ENCODE peak calls at places on chromosome 12, in ten cellular contexts. W is A549, Z is HFF-Myc, C is brain microvascular endothelial cell, N is foreskin fibroblast, J is cardiac fibroblast, F is choroid plexus epithelial cell, M is HepG2, G is psoas muscle, L is fibroblast of mammary gland. K is an unnamed sample.

GRCh38 chr12:131863711-131864396 is 30.6 kb upstream of the ULK1 start:
- DNase-seq in Z (no peak), L (no peak), W (peak; percentile 53), M (no peak), C (no peak), J (no peak), G (no peak), N (no peak), F (no peak), K (no peak)

GRCh38 chr12:53701518-53702264 is 25.6 kb downstream of the CALCOCO1 start:
- DNase-seq in L (peak; percentile 72), G (peak; percentile 90), F (peak; percentile 83), W (peak; percentile 76), C (peak; percentile 77), J (peak; percentile 82), Z (peak; percentile 27), M (peak; percentile 43), N (peak; percentile 65), K (no peak)

GRCh38 chr12:103626498-103626897 is 39.4 kb downstream of the STAB2 start:
- DNase-seq in M (peak; percentile 24), W (peak; percentile 88), C (no peak), F (no peak), L (peak; percentile 44), Z (no peak), G (peak; percentile 77), N (peak; percentile 28), J (peak; percentile 47), K (peak; percentile 27)

GRCh38 chr12:116657921-116658495 is 79.9 kb downstream of the SPRING1 start:
- DNase-seq in C (no peak), Z (no peak), W (no peak), J (no peak), G (no peak), N (no peak), M (no peak), L (no peak), F (no peak), K (no peak)

GRCh38 chr12:50620050-50620974 is 115.5 kb downstream of the DIP2B start:
- DNase-seq in C (peak; percentile 94), J (peak; percentile 89), N (peak; percentile 79), M (no peak), F (peak; percentile 92), W (peak; percentile 39), G (no peak), Z (peak; percentile 61), L (peak; percentile 88), K (no peak)

GRCh38 chr12:86914716-86915115 is 658.5 kb upstream of the MGAT4C start:
- DNase-seq in F (peak; percentile 85), G (no peak), Z (peak; percentile 1), N (no peak), J (peak; percentile 65), W (peak; percentile 56), M (peak; percentile 1), C (peak; percentile 34), L (peak; percentile 52), K (peak; percentile 9)

GRCh38 chr12:124745891-124746570 is 117.6 kb downstream of the SCARB1 start:
- DNase-seq in L (peak; percentile 96), W (peak; percentile 95), Z (peak; percentile 81), F (peak; percentile 90), G (peak; percentile 96), C (peak; percentile 84), N (peak; percentile 95), M (peak; percentile 93), J (peak; percentile 93), K (peak; percentile 92)

GRCh38 chr12:71240941-71241340 is 83.1 kb upstream of the TSPAN8 start:
- DNase-seq in J (no peak), C (no peak), M (no peak), L (no peak), N (no peak), G (no peak), Z (no peak), W (no peak), F (no peak), K (no peak)

GRCh38 chr12:18224745-18225144 is 36.6 kb upstream of the PIK3C2G start:
- DNase-seq in G (no peak), J (peak; percentile 68), N (no peak), L (peak; percentile 57), Z (no peak), F (peak; percentile 77), W (peak; percentile 36), M (peak; percentile 21), C (no peak), K (peak; percentile 26)

GRCh38 chr12:120006248-120006975 is 17.4 kb downstream of the BICDL1 start:
- DNase-seq in C (no peak), F (no peak), Z (no peak), N (no peak), L (no peak), G (no peak), M (no peak), W (no peak), J (no peak), K (no peak)

GRCh38 chr12:13033266-13033875 is 10.8 kb upstream of the FAM234B start:
- DNase-seq in W (no peak), C (no peak), M (no peak), N (no peak), G (no peak), J (peak; percentile 66), L (peak; percentile 64), Z (no peak), F (no peak), K (no peak)

GRCh38 chr12:104659058-104659457 is 202.3 kb downstream of the CHST11 start:
- DNase-seq in F (no peak), N (no peak), J (no peak), G (no peak), C (no peak), W (no peak), M (no peak), L (no peak), Z (no peak), K (no peak)

GRCh38 chr12:56120158-56120846 is 2.2 kb downstream of the ZC3H10 start:
- DNase-seq in J (peak; percentile 24), F (peak; percentile 16), C (no peak), Z (no peak), L (peak; percentile 34), G (no peak), N (no peak), M (no peak), W (no peak), K (no peak)
- H3K4me3 ChIP-seq in J (no peak overlapping the region), F (no peak overlapping the region), C (no peak overlapping the region), Z (no peak overlapping the region), L (no peak overlapping the region), G (peak overlapping the region; percentile 81), N (no peak overlapping the region), M (no peak overlapping the region), W (no peak overlapping the region), K (no peak overlapping the region)

GRCh38 chr12:33942172-33942571 is 80.1 kb upstream of the ALG10 start:
- DNase-seq in L (no peak), M (no peak), F (no peak), Z (no peak), N (no peak), G (no peak), J (no peak), C (no peak), W (no peak), K (no peak)
- TF ChIP-seq CTCF in L (no peak), M (no peak), F (no peak), Z (no peak), N (no peak), G (no peak), J (no peak), C (no peak), W (no peak), K (peak; percentile 16)

GRCh38 chr12:130350715-130351114 is 13.0 kb downstream of the PIWIL1 start:
- DNase-seq in C (no peak), W (no peak), G (no peak), M (no peak), Z (no peak), J (no peak), N (no peak), L (no peak), F (no peak), K (no peak)
- H3K4me3 ChIP-seq in C (no peak overlapping the region), W (no peak overlapping the region), G (no peak overlapping the region), M (no peak overlapping the region), Z (no peak overlapping the region), J (no peak overlapping the region), N (no peak overlapping the region), L (no peak overlapping the region), F (no peak overlapping the region), K (no peak overlapping the region)

GRCh38 chr12:52083638-52083996 is 4.1 kb downstream of the SMIM41 start:
- DNase-seq in M (no peak), C (no peak), J (no peak), L (no peak), N (no peak), W (no peak), G (no peak), F (no peak), Z (no peak), K (no peak)
- TF ChIP-seq CTCF in M (no peak), C (no peak), J (no peak), L (no peak), N (no peak), W (no peak), G (no peak), F (no peak), Z (no peak), K (no peak)

GRCh38 chr12:16788888-16789790 is 183.2 kb upstream of the LMO3 start:
- DNase-seq in J (no peak), W (no peak), N (no peak), L (no peak), F (no peak), G (no peak), Z (no peak), M (no peak), C (no peak), K (no peak)
- H3K4me3 ChIP-seq in J (no peak overlapping the region), W (no peak overlapping the region), N (no peak overlapping the region), L (no peak overlapping the region), F (no peak overlapping the region), G (no peak overlapping the region), Z (no peak overlapping the region), M (no peak overlapping the region), C (no peak overlapping the region), K (no peak overlapping the region)

GRCh38 chr12:11347810-11348209 is 37.6 kb upstream of the PRB4 start:
- DNase-seq in C (no peak), M (no peak), J (no peak), F (peak; percentile 13), W (no peak), L (no peak), N (no peak), Z (no peak), G (no peak), K (no peak)
- TF ChIP-seq CTCF in C (peak; percentile 12), M (no peak), J (no peak), F (no peak), W (no peak), L (peak; percentile 3), N (no peak), Z (no peak), G (no peak), K (peak; percentile 7)

GRCh38 chr12:46265734-46266133 is 3.1 kb downstream of the SLC38A1 start:
- DNase-seq in Z (no peak), F (no peak), L (no peak), W (no peak), G (no peak), C (no peak), N (no peak), J (no peak), M (no peak), K (no peak)
- H3K4me3 ChIP-seq in Z (peak overlapping the region; percentile 91), F (no peak overlapping the region), L (no peak overlapping the region), W (peak overlapping the region; percentile 66), G (peak overlapping the region; percentile 75), C (no peak overlapping the region), N (no peak overlapping the region), J (no peak overlapping the region), M (peak overlapping the region; percentile 17), K (peak overlapping the region; percentile 93)

DNA sequence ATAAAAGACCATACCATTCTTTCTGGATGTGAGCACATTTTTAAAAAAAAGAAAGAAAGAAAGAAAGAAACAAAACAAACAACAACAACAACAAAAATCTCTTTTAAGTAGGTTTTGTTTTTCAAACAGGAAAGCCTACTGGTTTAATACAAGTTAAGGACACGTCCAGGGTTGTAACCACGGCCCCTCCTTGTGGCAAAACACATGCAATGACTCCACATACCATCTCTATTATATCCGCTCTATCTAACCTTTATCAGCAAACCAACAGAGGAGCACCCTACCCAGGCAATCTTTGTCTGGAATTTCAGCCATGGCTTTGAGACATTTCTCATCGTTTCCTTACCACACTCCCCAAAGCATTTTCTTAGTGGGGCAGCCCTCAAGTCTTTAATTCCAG is 360.5 kb upstream of the TMPO start:
- DNase-seq in C (no peak), W (peak; percentile 23), L (peak; percentile 15), G (no peak), Z (no peak), M (peak; percentile 9), J (no peak), F (peak; percentile 8), N (no peak), K (peak; percentile 32)
- TF ChIP-seq CTCF in C (no peak), W (peak; percentile 7), L (peak; percentile 14), G (peak; percentile 18), Z (no peak), M (peak; percentile 45), J (no peak), F (peak; percentile 17), N (no peak), K (peak; percentile 75)

K was measured in retinal pigment epithelial cell.